ENCODE peak calls at places on chromosomes 6 and 20, in eight cellular contexts. T is stimulated activated naive CD8-positive, alpha-beta T cell treated with anti-CD3 and anti-CD28 coated beads, Interleukin-15, Interleukin-2, amounts not matched to agents 100 U/mL and 50 U/mL, for 24 hours; Q is aorta; G is T-cell; D is D341Med; F is KBM-7; Z is progenitor cell of endocrine pancreas; Y is T-helper 2 cell. P is an unnamed sample.

GRCh38 chr6:10375391-10375969 is 39.4 kb downstream of the TFAP2A start:
- DNase-seq in Q (no peak), G (no peak), Z (no peak), Y (no peak), T (no peak), D (no peak), F (no peak), P (no peak)

GRCh38 chr6:100103936-100104335 is 109.9 kb upstream of the MCHR2 start:
- DNase-seq in G (no peak), Y (no peak), D (no peak), Z (no peak), Q (no peak), F (no peak), T (no peak), P (no peak)

GRCh38 chr6:4687989-4688947 is 87.9 kb upstream of the CDYL start:
- DNase-seq in T (no peak), Y (no peak), Q (no peak), G (no peak), D (no peak), F (peak; percentile 48), Z (no peak), P (no peak)

GRCh38 chr6:108168501-108168979 is 2.7 kb downstream of the NR2E1 start:
- DNase-seq in Y (no peak), F (no peak), Z (no peak), Q (no peak), D (no peak), G (no peak), T (peak; percentile 35), P (no peak)

GRCh38 chr6:134198093-134198492 is 119.8 kb downstream of the SGK1 start:
- DNase-seq in Y (no peak), Z (no peak), D (no peak), G (no peak), T (no peak), Q (no peak), F (no peak), P (no peak)

GRCh38 chr20:59518881-59519706 is 85.2 kb upstream of the PHACTR3 start:
- DNase-seq in Q (no peak), T (peak; percentile 19), F (peak; percentile 73), G (no peak), D (peak; percentile 76), Z (no peak), Y (no peak), P (no peak)

GRCh38 chr20:52219441-52219840 is 27.9 kb upstream of the ZFP64 start:
- DNase-seq in Z (no peak), F (peak; percentile 9), T (no peak), G (no peak), D (no peak), Q (no peak), Y (no peak), P (no peak)

GRCh38 chr6:101011165-101011564 is 130.0 kb upstream of the ASCC3 start:
- DNase-seq in D (no peak), Y (no peak), F (no peak), Z (no peak), Q (no peak), T (no peak), G (no peak), P (no peak)

GRCh38 chr6:153673214-153673613 is 365.8 kb upstream of the OPRM1 start:
- DNase-seq in G (no peak), D (no peak), Q (no peak), Z (no peak), T (no peak), F (no peak), Y (no peak), P (no peak)